ENCODE peak calls at places on chromosomes 2 and 18, in ten cellular contexts. H, M, N, D, B, V, A, J, O and E are unnamed samples.
A peak's percentile ranks its signal among the peaks of the same experiment; 100 is the strongest.

GRCh38 chr2:169528271-169528701 is 18.8 kb downstream of the KLHL41 start:
- DNase-seq in H (peak; percentile 72), M (peak; percentile 23), N (peak; percentile 55), D (peak; percentile 69), B (peak; percentile 67), V (peak; percentile 72), A (peak; percentile 49), J (peak; percentile 55), O (peak; percentile 66), E (no peak)

GRCh38 chr2:75557474-75558131 is 3.1 kb downstream of the EVA1A start:
- DNase-seq in H (no peak), M (no peak), N (no peak), D (no peak), B (no peak), V (no peak), A (no peak), J (no peak), O (no peak), E (no peak)

GRCh38 chr2:10137053-10137843 is 14.7 kb downstream of the RRM2 start:
- DNase-seq in H (no peak), M (no peak), N (no peak), D (no peak), B (no peak), V (no peak), A (no peak), J (peak; percentile 85), O (no peak), E (no peak)

GRCh38 chr2:151669585-151670081 is 64.6 kb downstream of the NEB start:
- DNase-seq in H (no peak), M (no peak), N (no peak), D (no peak), B (no peak), V (no peak), A (no peak), J (no peak), O (no peak), E (no peak)

GRCh38 chr2:2898744-2899143 is 478.9 kb downstream of the EIPR1 start:
- DNase-seq in H (no peak), M (no peak), N (no peak), D (no peak), B (no peak), V (no peak), A (no peak), J (no peak), O (no peak), E (no peak)

GRCh38 chr2:44753552-44754285 is 187.8 kb upstream of the SIX3 start:
- DNase-seq in H (peak; percentile 35), M (no peak), N (peak; percentile 30), D (no peak), B (no peak), V (no peak), A (no peak), J (peak; percentile 90), O (no peak), E (no peak)

GRCh38 chr2:135667045-135667444 is 74.6 kb upstream of the UBXN4 start:
- DNase-seq in H (no peak), M (no peak), N (peak; percentile 15), D (no peak), B (no peak), V (no peak), A (no peak), J (no peak), O (no peak), E (no peak)

GRCh38 chr2:205867371-205867770 is 185.1 kb downstream of the NRP2 start:
- DNase-seq in H (no peak), M (no peak), N (no peak), D (no peak), B (no peak), V (no peak), A (no peak), J (no peak), O (no peak), E (no peak)

GRCh38 chr2:222655748-222656543 is at the start of gene FARSB:
- DNase-seq in H (peak; percentile 97), M (peak; percentile 89), N (peak; percentile 97), D (peak; percentile 98), B (peak; percentile 82), V (peak; percentile 97), A (peak; percentile 94), J (peak; percentile 97), O (peak; percentile 94), E (peak; percentile 76)

GRCh38 chr2:222651721-222652420 is 4.0 kb downstream of the FARSB start:
- DNase-seq in H (no peak), M (no peak), N (no peak), D (no peak), B (no peak), V (no peak), A (no peak), J (no peak), O (no peak), E (no peak)

GRCh38 chr2:222655406-222655747 is 515 bp downstream of the FARSB start:
- DNase-seq in H (no peak), M (no peak), N (peak; percentile 19), D (no peak), B (no peak), V (peak; percentile 11), A (no peak), J (peak; percentile 47), O (no peak), E (no peak)

GRCh38 chr2:222652856-222653255 is 3.0 kb downstream of the FARSB start:
- DNase-seq in H (no peak), M (no peak), N (no peak), D (no peak), B (no peak), V (no peak), A (no peak), J (no peak), O (no peak), E (no peak)

DNA sequence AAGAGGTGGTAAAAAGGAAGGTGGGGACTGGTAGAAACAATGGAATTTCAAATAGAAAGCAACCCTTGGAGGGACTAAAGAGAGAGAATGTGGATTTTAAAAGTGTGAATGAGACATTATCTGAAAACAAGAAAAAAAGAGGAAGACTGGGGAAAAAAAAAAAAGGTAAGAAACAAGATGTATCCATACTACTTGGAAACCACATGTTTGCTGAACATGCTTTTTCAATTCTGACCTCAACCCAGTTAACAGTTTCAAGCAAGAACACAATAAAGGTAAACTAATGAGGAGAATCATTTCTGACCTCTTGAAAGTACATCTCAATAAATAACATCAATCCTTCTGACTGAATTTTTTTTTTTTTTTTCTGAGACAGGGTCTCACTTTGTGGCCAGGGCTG is 2.6 kb downstream of the FARSB start:
- DNase-seq in H (peak; percentile 81), M (no peak), N (no peak), D (no peak), B (no peak), V (no peak), A (no peak), J (no peak), O (no peak), E (no peak)
- H3K4me1 ChIP-seq in H (peaks cover 32% of the 10 kb centered on the region), M (peaks cover 16% of the 10 kb centered on the region), N (no peaks in the 10 kb centered on the region), D (no peaks in the 10 kb centered on the region), B (no peaks in the 10 kb centered on the region), V (peaks cover 55% of the 10 kb centered on the region), A (peaks cover 15% of the 10 kb centered on the region), J (peaks cover 5% of the 10 kb centered on the region), O (peaks cover 11% of the 10 kb centered on the region), E (peaks cover 18% of the 10 kb centered on the region)

GRCh38 chr2:170812716-170813585 is 3.7 kb upstream of the GAD1 start:
- DNase-seq in H (peak; percentile 73), M (peak; percentile 53), N (peak; percentile 93), D (no peak), B (no peak), V (peak; percentile 77), A (peak; percentile 82), J (peak; percentile 78), O (peak; percentile 54), E (no peak)
- H3K4me3 ChIP-seq in H (no peak overlapping the region), M (no peak overlapping the region), N (no peak overlapping the region), D (no peak overlapping the region), B (no peak overlapping the region), V (no peak overlapping the region), A (no peak overlapping the region), J (no peak overlapping the region), O (no peak overlapping the region), E (no peak overlapping the region)

GRCh38 chr2:43041661-43042360 is 184.6 kb downstream of the ZFP36L2 start:
- DNase-seq in H (no peak), M (peak; percentile 84), N (peak; percentile 98), D (no peak), B (peak; percentile 39), V (peak; percentile 22), A (no peak), J (peak; percentile 97), O (peak; percentile 81), E (peak; percentile 71)

GRCh38 chr2:43039376-43040080 is 186.9 kb downstream of the ZFP36L2 start:
- DNase-seq in H (no peak), M (no peak), N (no peak), D (no peak), B (no peak), V (no peak), A (no peak), J (no peak), O (no peak), E (no peak)

GRCh38 chr2:43043471-43043870 is 182.9 kb downstream of the ZFP36L2 start:
- DNase-seq in H (no peak), M (no peak), N (no peak), D (no peak), B (no peak), V (no peak), A (no peak), J (no peak), O (no peak), E (no peak)

GRCh38 chr2:43040084-43040854 is 186.1 kb downstream of the ZFP36L2 start:
- DNase-seq in H (no peak), M (no peak), N (no peak), D (no peak), B (no peak), V (no peak), A (no peak), J (no peak), O (no peak), E (no peak)

DNA sequence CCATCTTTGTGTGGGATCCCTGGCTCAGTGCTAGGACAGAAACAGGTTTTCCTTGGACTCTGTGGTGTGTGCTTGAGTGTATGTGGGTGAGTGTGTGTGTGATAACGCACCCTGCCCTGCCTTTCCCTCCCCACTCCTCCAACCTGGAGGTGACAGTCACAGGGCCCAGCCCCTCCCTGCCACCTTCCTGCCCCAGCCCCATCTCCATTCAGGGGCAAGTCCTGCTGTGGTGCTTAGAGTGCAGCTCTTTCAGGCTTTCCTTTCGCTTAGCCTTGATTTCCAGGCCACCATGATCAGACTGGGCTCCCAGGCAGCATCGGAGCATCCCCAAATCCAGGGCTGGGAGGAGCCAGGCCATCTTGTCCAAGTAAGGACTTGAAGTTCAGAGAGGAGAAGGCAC is 185.2 kb downstream of the ZFP36L2 start:
- DNase-seq in H (no peak), M (no peak), N (no peak), D (no peak), B (no peak), V (no peak), A (no peak), J (no peak), O (no peak), E (no peak)
- H3K27ac ChIP-seq in H (no peak overlapping the region), M (peak overlapping the region; percentile 90), N (peak overlapping the region; percentile 40), D (no peak overlapping the region), B (no peak overlapping the region), V (no peak overlapping the region), A (no peak overlapping the region), J (peak overlapping the region; percentile 59), O (peak overlapping the region; percentile 30), E (peak overlapping the region; percentile 61)

DNA sequence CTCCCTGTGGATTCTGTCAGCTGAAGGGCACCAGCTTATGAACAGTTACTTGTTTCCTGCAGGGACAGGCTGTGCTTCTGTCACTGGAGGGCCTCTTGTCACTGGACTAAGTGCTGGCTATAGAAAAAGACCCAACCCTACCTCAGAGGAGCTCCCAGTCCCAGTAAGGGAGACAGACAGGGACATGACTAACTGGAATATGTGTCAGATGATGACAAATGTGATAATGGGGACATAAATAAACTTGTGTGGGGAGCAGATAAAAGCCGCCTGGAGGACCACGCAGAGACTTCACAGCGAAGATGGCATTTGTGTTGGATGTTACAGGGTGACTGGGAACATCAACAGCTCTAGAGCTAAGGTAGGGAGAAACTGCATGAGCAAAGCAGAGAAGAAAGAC is 95.0 kb downstream of the MAPRE2 start:
- DNase-seq in H (no peak), M (no peak), N (no peak), D (no peak), B (no peak), V (no peak), A (no peak), J (no peak), O (no peak), E (no peak)
- H3K4me1 ChIP-seq in H (no peaks in the 10 kb centered on the region), M (no peaks in the 10 kb centered on the region), N (no peaks in the 10 kb centered on the region), D (peaks cover 13% of the 10 kb centered on the region), B (no peaks in the 10 kb centered on the region), V (peaks cover 11% of the 10 kb centered on the region), A (peaks cover 22% of the 10 kb centered on the region), J (no peaks in the 10 kb centered on the region), O (peaks cover 12% of the 10 kb centered on the region), E (no peaks in the 10 kb centered on the region)